ENCODE peak calls at places on chromosome 1, in nine cellular contexts. One of them, this sample, is unnamed.

GRCh38 chr1:152061952-152062351 is 25.1 kb upstream of the S100A11 start:
- DNase-seq in Ammon's horn: no peak
- DNase-seq in left ventricle myocardium inferior: no peak
- DNase-seq in GM04504: no peak
- DNase-seq in astrocyte of the spinal cord: no peak
- DNase-seq in iPS-NIHi11: no peak
- DNase-seq in dermis microvascular lymphatic vessel endothelial cell: no peak
- DNase-seq in T-cell: no peak
- DNase-seq in OCI-M1: no peak
- DNase-seq in this sample: no peak

GRCh38 chr1:15543589-15544568 is 17.2 kb downstream of the DNAJC16 start:
- DNase-seq in Ammon's horn: peak; percentile 66
- DNase-seq in left ventricle myocardium inferior: no peak
- DNase-seq in GM04504: no peak
- DNase-seq in astrocyte of the spinal cord: peak; percentile 23
- DNase-seq in iPS-NIHi11: no peak
- DNase-seq in dermis microvascular lymphatic vessel endothelial cell: peak; percentile 71
- DNase-seq in T-cell: no peak
- DNase-seq in OCI-M1: peak; percentile 85
- DNase-seq in this sample: no peak

GRCh38 chr1:41366428-41367101 is 5.3 kb downstream of the FOXO6 start:
- DNase-seq in Ammon's horn: no peak
- DNase-seq in left ventricle myocardium inferior: no peak
- DNase-seq in GM04504: no peak
- DNase-seq in astrocyte of the spinal cord: no peak
- DNase-seq in iPS-NIHi11: peak; percentile 41
- DNase-seq in dermis microvascular lymphatic vessel endothelial cell: peak; percentile 20
- DNase-seq in T-cell: peak; percentile 40
- DNase-seq in OCI-M1: no peak
- DNase-seq in this sample: no peak

GRCh38 chr1:85398391-85399064 is 66.4 kb downstream of the DDAH1 start:
- DNase-seq in Ammon's horn: no peak
- DNase-seq in left ventricle myocardium inferior: no peak
- DNase-seq in GM04504: peak; percentile 37
- DNase-seq in astrocyte of the spinal cord: peak; percentile 60
- DNase-seq in iPS-NIHi11: no peak
- DNase-seq in dermis microvascular lymphatic vessel endothelial cell: peak; percentile 53
- DNase-seq in T-cell: no peak
- DNase-seq in OCI-M1: no peak
- DNase-seq in this sample: no peak

GRCh38 chr1:233357595-233358446 is 30.3 kb downstream of the MAP3K21 start:
- DNase-seq in Ammon's horn: peak; percentile 7
- DNase-seq in left ventricle myocardium inferior: no peak
- DNase-seq in GM04504: no peak
- DNase-seq in astrocyte of the spinal cord: peak; percentile 8
- DNase-seq in iPS-NIHi11: no peak
- DNase-seq in dermis microvascular lymphatic vessel endothelial cell: no peak
- DNase-seq in T-cell: no peak
- DNase-seq in OCI-M1: no peak
- DNase-seq in this sample: no peak

GRCh38 chr1:22166439-22166838 is 23.5 kb upstream of the WNT4 start:
- DNase-seq in Ammon's horn: no peak
- DNase-seq in left ventricle myocardium inferior: no peak
- DNase-seq in GM04504: no peak
- DNase-seq in astrocyte of the spinal cord: no peak
- DNase-seq in iPS-NIHi11: no peak
- DNase-seq in dermis microvascular lymphatic vessel endothelial cell: no peak
- DNase-seq in T-cell: no peak
- DNase-seq in OCI-M1: no peak
- DNase-seq in this sample: no peak

GRCh38 chr1:184881941-184882648 is 92.2 kb downstream of the NIBAN1 start:
- DNase-seq in Ammon's horn: no peak
- DNase-seq in left ventricle myocardium inferior: no peak
- DNase-seq in GM04504: peak; percentile 67
- DNase-seq in astrocyte of the spinal cord: peak; percentile 49
- DNase-seq in iPS-NIHi11: peak; percentile 41
- DNase-seq in dermis microvascular lymphatic vessel endothelial cell: no peak
- DNase-seq in T-cell: no peak
- DNase-seq in OCI-M1: no peak
- DNase-seq in this sample: no peak

GRCh38 chr1:79859212-79859948 is 852.9 kb upstream of the ADGRL4 start:
- DNase-seq in Ammon's horn: peak; percentile 3
- DNase-seq in left ventricle myocardium inferior: no peak
- DNase-seq in GM04504: peak; percentile 20
- DNase-seq in astrocyte of the spinal cord: peak; percentile 79
- DNase-seq in iPS-NIHi11: no peak
- DNase-seq in dermis microvascular lymphatic vessel endothelial cell: peak; percentile 88
- DNase-seq in T-cell: no peak
- DNase-seq in OCI-M1: peak; percentile 73
- DNase-seq in this sample: no peak

GRCh38 chr1:156584813-156585212 is 5.3 kb downstream of the TTC24 start:
- DNase-seq in Ammon's horn: no peak
- DNase-seq in left ventricle myocardium inferior: no peak
- DNase-seq in GM04504: no peak
- DNase-seq in astrocyte of the spinal cord: no peak
- DNase-seq in iPS-NIHi11: peak; percentile 75
- DNase-seq in dermis microvascular lymphatic vessel endothelial cell: no peak
- DNase-seq in T-cell: no peak
- DNase-seq in OCI-M1: no peak
- DNase-seq in this sample: no peak

GRCh38 chr1:234564035-234565029 is 45.6 kb downstream of the IRF2BP2 start:
- DNase-seq in Ammon's horn: no peak
- DNase-seq in left ventricle myocardium inferior: no peak
- DNase-seq in GM04504: peak; percentile 51
- DNase-seq in astrocyte of the spinal cord: peak; percentile 92
- DNase-seq in iPS-NIHi11: peak; percentile 39
- DNase-seq in dermis microvascular lymphatic vessel endothelial cell: peak; percentile 71
- DNase-seq in T-cell: no peak
- DNase-seq in OCI-M1: no peak
- DNase-seq in this sample: no peak

GRCh38 chr1:244710474-244711062 is 57.6 kb downstream of the DESI2 start:
- DNase-seq in Ammon's horn: no peak
- DNase-seq in left ventricle myocardium inferior: no peak
- DNase-seq in GM04504: no peak
- DNase-seq in astrocyte of the spinal cord: no peak
- DNase-seq in iPS-NIHi11: no peak
- DNase-seq in dermis microvascular lymphatic vessel endothelial cell: no peak
- DNase-seq in T-cell: no peak
- DNase-seq in OCI-M1: no peak
- DNase-seq in this sample: no peak

GRCh38 chr1:59292557-59292956 is 4.3 kb upstream of the FGGY start:
- DNase-seq in Ammon's horn: peak; percentile 70
- DNase-seq in left ventricle myocardium inferior: no peak
- DNase-seq in GM04504: no peak
- DNase-seq in astrocyte of the spinal cord: no peak
- DNase-seq in iPS-NIHi11: no peak
- DNase-seq in dermis microvascular lymphatic vessel endothelial cell: peak; percentile 83
- DNase-seq in T-cell: no peak
- DNase-seq in OCI-M1: peak; percentile 69
- DNase-seq in this sample: peak; percentile 36

GRCh38 chr1:246365708-246366107 is 141.4 kb downstream of the SMYD3 start:
- DNase-seq in Ammon's horn: no peak
- DNase-seq in left ventricle myocardium inferior: no peak
- DNase-seq in GM04504: no peak
- DNase-seq in astrocyte of the spinal cord: no peak
- DNase-seq in iPS-NIHi11: no peak
- DNase-seq in dermis microvascular lymphatic vessel endothelial cell: no peak
- DNase-seq in T-cell: no peak
- DNase-seq in OCI-M1: no peak
- DNase-seq in this sample: no peak

GRCh38 chr1:154174654-154175053 is 17.2 kb downstream of the TPM3 start:
- DNase-seq in Ammon's horn: no peak
- DNase-seq in left ventricle myocardium inferior: no peak
- DNase-seq in GM04504: no peak
- DNase-seq in astrocyte of the spinal cord: no peak
- DNase-seq in iPS-NIHi11: no peak
- DNase-seq in dermis microvascular lymphatic vessel endothelial cell: no peak
- DNase-seq in T-cell: no peak
- DNase-seq in OCI-M1: no peak
- DNase-seq in this sample: no peak

GRCh38 chr1:212689758-212690540 is 9.7 kb downstream of the BATF3 start:
- DNase-seq in Ammon's horn: no peak
- DNase-seq in left ventricle myocardium inferior: no peak
- DNase-seq in GM04504: no peak
- DNase-seq in astrocyte of the spinal cord: no peak
- DNase-seq in iPS-NIHi11: no peak
- DNase-seq in dermis microvascular lymphatic vessel endothelial cell: no peak
- DNase-seq in T-cell: no peak
- DNase-seq in OCI-M1: no peak
- DNase-seq in this sample: no peak

GRCh38 chr1:30144831-30145230 is 578.6 kb downstream of the MATN1 start:
- DNase-seq in Ammon's horn: no peak
- DNase-seq in left ventricle myocardium inferior: no peak
- DNase-seq in GM04504: no peak
- DNase-seq in astrocyte of the spinal cord: no peak
- DNase-seq in iPS-NIHi11: no peak
- DNase-seq in dermis microvascular lymphatic vessel endothelial cell: no peak
- DNase-seq in T-cell: no peak
- DNase-seq in OCI-M1: no peak
- DNase-seq in this sample: no peak

GRCh38 chr1:42950146-42950480 is 8.6 kb downstream of the SLC2A1 start:
- DNase-seq in Ammon's horn: no peak
- DNase-seq in left ventricle myocardium inferior: no peak
- DNase-seq in GM04504: no peak
- DNase-seq in astrocyte of the spinal cord: peak; percentile 75
- DNase-seq in iPS-NIHi11: no peak
- DNase-seq in dermis microvascular lymphatic vessel endothelial cell: no peak
- DNase-seq in T-cell: no peak
- DNase-seq in OCI-M1: no peak
- DNase-seq in this sample: no peak

GRCh38 chr1:238960071-238960470 is 426.3 kb upstream of the CHRM3 start:
- DNase-seq in Ammon's horn: no peak
- DNase-seq in left ventricle myocardium inferior: no peak
- DNase-seq in GM04504: peak; percentile 10
- DNase-seq in astrocyte of the spinal cord: peak; percentile 79
- DNase-seq in iPS-NIHi11: no peak
- DNase-seq in dermis microvascular lymphatic vessel endothelial cell: no peak
- DNase-seq in T-cell: no peak
- DNase-seq in OCI-M1: no peak
- DNase-seq in this sample: no peak

GRCh38 chr1:211812584-211812983 is 18.0 kb downstream of the LPGAT1 start:
- DNase-seq in Ammon's horn: no peak
- DNase-seq in left ventricle myocardium inferior: no peak
- DNase-seq in GM04504: no peak
- DNase-seq in astrocyte of the spinal cord: no peak
- DNase-seq in iPS-NIHi11: no peak
- DNase-seq in dermis microvascular lymphatic vessel endothelial cell: no peak
- DNase-seq in T-cell: no peak
- DNase-seq in OCI-M1: no peak
- DNase-seq in this sample: no peak

GRCh38 chr1:167439301-167439988 is 78.9 kb downstream of the CD247 start:
- DNase-seq in Ammon's horn: peak; percentile 51
- DNase-seq in left ventricle myocardium inferior: no peak
- DNase-seq in GM04504: peak; percentile 6
- DNase-seq in astrocyte of the spinal cord: peak; percentile 45
- DNase-seq in iPS-NIHi11: peak; percentile 78
- DNase-seq in dermis microvascular lymphatic vessel endothelial cell: peak; percentile 37
- DNase-seq in T-cell: peak; percentile 39
- DNase-seq in OCI-M1: peak; percentile 56
- DNase-seq in this sample: peak; percentile 20

GRCh38 chr1:93775224-93775623 is 93.6 kb upstream of the BCAR3 start:
- DNase-seq in Ammon's horn: no peak
- DNase-seq in left ventricle myocardium inferior: no peak
- DNase-seq in GM04504: no peak
- DNase-seq in astrocyte of the spinal cord: no peak
- DNase-seq in iPS-NIHi11: no peak
- DNase-seq in dermis microvascular lymphatic vessel endothelial cell: no peak
- DNase-seq in T-cell: no peak
- DNase-seq in OCI-M1: no peak
- DNase-seq in this sample: no peak

This sample was measured in stimulated activated naive B cell treated with anti-CD40 and anti-IgM and Interleukin-4, amounts not matched to agents 10 μg/mL and 1 μg/mL and 100 μg/mL, for 72 hours.